ENCODE peak calls at places on chromosomes 16 and 17, in four cellular contexts. T is A549, G is GM10248, Q is spleen. J is an unnamed sample.

GRCh38 chr17:11506635-11507034 is 91.6 kb upstream of the DNAH9 start:
- DNase-seq in Q (no peak), G (no peak), T (peak), J (peak)

GRCh38 chr17:34511265-34511664 is 68.1 kb upstream of the TMEM132E start:
- DNase-seq in G (no peak), T (no peak), Q (no peak), J (no peak)

GRCh38 chr16:8925455-8925854 is 38.3 kb downstream of the USP7 start:
- DNase-seq in Q (no peak), G (no peak), T (no peak), J (no peak)

GRCh38 chr16:75836377-75837010 is 110.2 kb upstream of the CPHXL start:
- DNase-seq in G (no peak), Q (no peak), T (no peak), J (no peak)

GRCh38 chr16:65832269-65832668 is 534.2 kb upstream of the CDH5 start:
- DNase-seq in Q (no peak), T (no peak), G (no peak), J (no peak)

GRCh38 chr17:29717817-29718216 is 95.1 kb upstream of the CORO6 start:
- DNase-seq in T (no peak), G (no peak), Q (no peak), J (no peak)

GRCh38 chr16:30406911-30407793 is at the start of gene ZNF771:
- DNase-seq in Q (peak), G (peak), T (peak), J (peak)

GRCh38 chr17:7004398-7005253 is 7.8 kb upstream of the RNASEK start:
- DNase-seq in G (peak), Q (peak), T (peak), J (peak)

GRCh38 chr16:79597277-79597676 is 3.3 kb downstream of the MAF start:
- DNase-seq in Q (no peak), T (no peak), G (no peak), J (no peak)

GRCh38 chr17:7656958-7657715 is 6.4 kb downstream of the ATP1B2 start:
- DNase-seq in Q (no peak), T (peak), G (no peak), J (no peak)

GRCh38 chr17:50865060-50865867 is 890 bp downstream of the TOB1 start:
- DNase-seq in G (peak), Q (peak), T (peak), J (peak)

J was measured in GM12865.